ENCODE peak calls at places on chromosomes 5 and 9, in eight cellular contexts. I is cardiac fibroblast, T is neural progenitor cell, J is sigmoid colon, Q is mammary epithelial cell, L is choroid plexus epithelial cell, D is AG10803, B is MM.1S. P is an unnamed sample.

GRCh38 chr5:78920604-78921003 is 64.5 kb downstream of the ARSB start:
- DNase-seq in T (no peak), B (no peak), Q (no peak), I (peak), L (peak), J (no peak), D (peak), P (peak)

GRCh38 chr5:1293416-1293996 is 1.4 kb downstream of the TERT start:
- DNase-seq in J (no peak), I (no peak), T (no peak), L (no peak), Q (no peak), D (no peak), B (no peak), P (no peak)

GRCh38 chr5:117769877-117770276 is 1195.3 kb upstream of the SEMA6A start:
- DNase-seq in Q (no peak), T (no peak), I (no peak), L (no peak), J (no peak), D (no peak), B (no peak), P (no peak)

GRCh38 chr9:110142868-110143866 is 64.8 kb downstream of the C9orf152 start:
- DNase-seq in T (peak), L (peak), Q (no peak), J (no peak), D (no peak), B (peak), I (peak), P (no peak)

GRCh38 chr5:164433471-164433870 is 928.1 kb downstream of the MAT2B start:
- DNase-seq in B (no peak), L (peak), J (no peak), T (no peak), D (no peak), Q (peak), I (peak), P (peak)

GRCh38 chr5:111756701-111757581 is at the start of gene NREP:
- DNase-seq in Q (peak), B (peak), T (peak), I (peak), J (peak), L (peak), D (peak), P (peak)

GRCh38 chr5:112551437-112552018 is 132.5 kb upstream of the EPB41L4A start:
- DNase-seq in I (peak), T (peak), D (peak), B (peak), L (peak), Q (peak), J (no peak), P (peak)

GRCh38 chr9:132806723-132807421 is 71.2 kb downstream of the AK8 start:
- DNase-seq in D (peak), Q (peak), I (no peak), B (no peak), J (no peak), L (peak), T (peak), P (no peak)

GRCh38 chr5:66741394-66741793 is 145.2 kb downstream of the MAST4 start:
- DNase-seq in T (no peak), Q (no peak), B (no peak), L (no peak), J (no peak), D (no peak), I (no peak), P (no peak)

GRCh38 chr5:166165600-166165999 is 2125.8 kb upstream of the WWC1 start:
- DNase-seq in L (no peak), T (peak), D (no peak), J (no peak), I (no peak), B (peak), Q (no peak), P (peak)

GRCh38 chr5:138646671-138647070 is 71.5 kb upstream of the HSPA9 start:
- DNase-seq in B (no peak), T (no peak), D (no peak), I (no peak), Q (no peak), L (no peak), J (no peak), P (no peak)

GRCh38 chr5:23614422-23614821 is 107.0 kb downstream of the PRDM9 start:
- DNase-seq in Q (no peak), I (peak), B (no peak), J (no peak), T (no peak), L (peak), D (no peak), P (peak)

GRCh38 chr5:158322620-158323019 is 463.7 kb upstream of the CLINT1 start:
- DNase-seq in L (no peak), I (no peak), B (no peak), J (no peak), T (no peak), Q (no peak), D (no peak), P (no peak)

GRCh38 chr5:115838885-115839518 is 2.4 kb downstream of the ATG12 start:
- DNase-seq in I (peak), D (peak), J (no peak), B (peak), L (peak), T (peak), Q (peak), P (peak)

GRCh38 chr5:40904994-40905306 is 4.3 kb upstream of the C7 start:
- DNase-seq in T (no peak), L (no peak), J (no peak), I (no peak), B (no peak), D (no peak), Q (no peak), P (no peak)

GRCh38 chr5:68277427-68277826 is 61.9 kb downstream of the PIK3R1 start:
- DNase-seq in T (no peak), I (no peak), J (no peak), D (no peak), Q (peak), B (no peak), L (peak), P (peak)

GRCh38 chr5:34771076-34771475 is 67.9 kb upstream of the TTC23L start:
- DNase-seq in D (no peak), Q (no peak), I (no peak), J (no peak), B (no peak), L (no peak), T (no peak), P (no peak)

GRCh38 chr9:135330685-135331590 is 148.6 kb upstream of the PPP1R26 start:
- DNase-seq in Q (no peak), T (no peak), J (no peak), B (no peak), I (no peak), D (no peak), L (no peak), P (no peak)

GRCh38 chr9:137505421-137506140 is 44.6 kb downstream of the PNPLA7 start:
- DNase-seq in I (no peak), J (peak), D (no peak), B (no peak), L (no peak), T (no peak), Q (no peak), P (no peak)

GRCh38 chr9:133569109-133569785 is 34.7 kb downstream of the ADAMTSL2 start:
- DNase-seq in L (no peak), D (no peak), J (no peak), I (no peak), Q (no peak), T (no peak), B (no peak), P (no peak)

GRCh38 chr5:43753069-43753468 is 150.1 kb downstream of the NNT start:
- DNase-seq in J (no peak), L (no peak), I (no peak), B (no peak), Q (no peak), D (no peak), T (no peak), P (no peak)

GRCh38 chr5:178201927-178202235 is 2.5 kb upstream of the HNRNPAB start:
- DNase-seq in T (no peak), Q (no peak), L (no peak), D (no peak), B (no peak), J (peak), I (no peak), P (no peak)

GRCh38 chr5:84724683-84725082 is 340.0 kb upstream of the EDIL3 start:
- DNase-seq in I (peak), J (no peak), D (no peak), B (no peak), T (no peak), Q (peak), L (peak), P (peak)

GRCh38 chr9:113934167-113934566 is 58.1 kb downstream of the ZNF618 start:
- DNase-seq in Q (no peak), D (no peak), I (no peak), T (no peak), J (no peak), L (no peak), B (no peak), P (no peak)

GRCh38 chr5:145429170-145429569 is 406.0 kb downstream of the PRELID2 start:
- DNase-seq in J (no peak), B (peak), T (no peak), L (peak), D (no peak), Q (no peak), I (no peak), P (no peak)

GRCh38 chr5:123809594-123810172 is 297.7 kb downstream of the CSNK1G3 start:
- DNase-seq in B (no peak), I (no peak), D (no peak), Q (no peak), J (no peak), L (no peak), T (no peak), P (no peak)

GRCh38 chr9:108496866-108497265 is 358.9 kb downstream of the ACTL7B start:
- DNase-seq in J (no peak), Q (no peak), D (peak), B (no peak), L (no peak), I (no peak), T (no peak), P (no peak)

GRCh38 chr5:175713930-175714329 is 56.1 kb downstream of the HRH2 start:
- DNase-seq in D (no peak), L (no peak), T (no peak), J (peak), Q (no peak), I (no peak), B (no peak), P (no peak)

GRCh38 chr5:175714686-175715085 is 56.8 kb downstream of the HRH2 start:
- DNase-seq in T (no peak), L (no peak), Q (no peak), J (peak), B (no peak), I (no peak), D (no peak), P (no peak)

GRCh38 chr5:175715627-175716522 is 58.0 kb downstream of the HRH2 start:
- DNase-seq in Q (no peak), T (no peak), I (no peak), J (peak), L (no peak), D (no peak), B (no peak), P (no peak)

GRCh38 chr5:175717837-175718236 is 60.0 kb downstream of the HRH2 start:
- DNase-seq in L (no peak), J (no peak), D (no peak), Q (no peak), B (no peak), T (no peak), I (no peak), P (no peak)

DNA sequence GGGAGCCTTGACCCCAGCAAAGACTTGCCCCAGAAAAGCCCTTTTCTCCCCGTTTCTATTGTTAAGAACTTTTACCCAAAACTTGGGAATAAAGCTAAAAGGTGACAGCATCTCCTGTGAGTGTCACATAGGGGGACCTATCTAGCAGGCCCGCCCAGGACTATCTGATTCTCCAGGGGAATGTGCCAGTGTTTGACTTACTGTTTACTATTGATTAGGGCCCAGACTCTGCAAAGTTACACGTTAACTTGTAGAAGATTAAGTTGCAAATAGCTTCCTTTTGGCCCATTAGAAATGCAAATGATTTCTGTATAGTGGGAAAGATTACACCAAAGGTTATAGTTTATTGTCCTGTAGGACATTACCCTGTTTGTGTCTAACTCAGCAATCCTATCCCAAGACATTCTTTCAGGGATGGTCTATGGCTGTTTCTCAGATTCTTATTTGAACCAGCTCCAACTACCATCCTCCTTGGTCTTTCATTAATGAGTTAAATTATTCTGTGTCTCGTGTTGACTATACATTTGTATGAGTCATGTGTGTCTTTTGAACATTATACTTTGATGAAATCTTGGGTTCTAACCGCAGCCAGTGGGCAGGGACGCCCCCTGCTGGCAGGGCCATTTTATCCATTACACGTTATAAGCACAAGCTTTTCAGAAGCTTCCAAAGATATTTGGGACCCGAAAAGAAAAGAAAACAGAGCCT is 60.7 kb downstream of the HRH2 start:
- DNase-seq in T (peak), J (peak), L (peak), B (peak), I (peak), Q (peak), D (no peak), P (peak)
- TF ChIP-seq CTCF in T (peak), J (peak), L (peak), B (peak), I (peak), Q (peak), D (peak), P (peak)

DNA sequence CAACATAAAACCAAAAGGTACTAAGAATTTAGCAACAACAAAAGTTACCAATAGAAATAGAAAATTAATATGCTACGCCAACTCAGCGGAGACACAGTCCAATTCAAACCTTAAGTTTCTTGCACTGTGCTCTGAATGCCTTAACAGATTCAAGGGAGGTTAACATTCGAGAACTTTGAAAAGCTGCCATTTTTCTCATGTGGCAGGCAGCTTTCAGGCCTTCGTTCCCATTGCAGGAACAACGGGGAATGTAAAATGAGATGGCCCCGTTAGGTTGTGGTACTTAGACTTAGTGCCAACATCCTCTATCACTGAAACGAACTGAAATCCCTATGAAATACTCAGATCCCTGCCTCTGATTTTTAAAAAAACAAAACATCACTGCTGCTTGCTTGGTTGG is 22.4 kb downstream of the FNBP1 start:
- DNase-seq in I (no peak), L (no peak), D (peak), J (no peak), Q (no peak), B (no peak), T (no peak), P (no peak)
- H3K4me3 ChIP-seq in I (no peak), L (no peak), D (no peak), J (no peak), Q (no peak), B (no peak), T (no peak), P (no peak)

DNA sequence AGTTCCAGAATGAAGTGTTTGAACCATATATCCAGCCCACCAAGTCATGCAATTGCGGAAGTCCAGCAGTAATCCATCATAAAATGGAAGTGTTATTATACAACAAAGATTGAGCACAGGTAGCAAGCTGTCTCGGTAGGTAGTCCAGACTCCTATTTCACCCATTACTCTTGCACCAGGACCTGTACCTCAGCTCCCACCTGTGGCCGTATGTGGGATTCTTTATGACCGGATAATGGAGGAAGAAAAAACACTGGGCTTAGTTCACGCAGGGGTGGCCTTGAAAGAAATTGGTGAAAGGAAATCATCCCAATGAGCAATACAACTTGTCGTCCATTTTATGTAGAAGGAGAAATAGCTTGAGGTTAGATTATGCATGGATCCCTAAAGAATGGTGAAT is 216.3 kb downstream of the ESM1 start:
- DNase-seq in I (no peak), Q (no peak), L (no peak), J (no peak), D (no peak), T (no peak), B (no peak), P (no peak)
- TF ChIP-seq CTCF in I (no peak), Q (no peak), L (peak), J (no peak), D (no peak), T (no peak), B (no peak), P (no peak)

GRCh38 chr9:76572205-76572550 is 113.2 kb downstream of the GCNT1 start:
- DNase-seq in I (no peak), T (no peak), Q (no peak), B (no peak), J (no peak), L (no peak), D (no peak), P (no peak)

GRCh38 chr9:76574171-76574767 is 115.3 kb downstream of the GCNT1 start:
- DNase-seq in T (no peak), J (no peak), B (no peak), I (peak), Q (no peak), D (no peak), L (no peak), P (no peak)

GRCh38 chr9:76571288-76572204 is 112.6 kb downstream of the GCNT1 start:
- DNase-seq in J (no peak), D (peak), L (peak), B (peak), I (peak), T (no peak), Q (no peak), P (peak)

GRCh38 chr9:76567086-76567485 is 108.1 kb downstream of the GCNT1 start:
- DNase-seq in T (no peak), I (no peak), D (no peak), B (no peak), Q (no peak), L (no peak), J (no peak), P (no peak)

GRCh38 chr9:76570820-76571219 is 111.8 kb downstream of the GCNT1 start:
- DNase-seq in I (no peak), Q (no peak), D (no peak), L (no peak), B (no peak), J (no peak), T (no peak), P (no peak)
- H3K4me3 ChIP-seq in I (no peak), Q (no peak), D (no peak), L (no peak), B (no peak), J (no peak), T (no peak), P (no peak)

P was measured in fibroblast of pulmonary artery.